ENCODE peak calls at places on chromosomes 4 and X, in eight cellular contexts. O is H9, V is pancreas, B is uterus, F is AG04450, K is astrocyte, P is mammary epithelial cell, I is substantia nigra. A is an unnamed sample.

GRCh38 chrX:926070-926469 is 286.4 kb downstream of the CRLF2 start:
- DNase-seq in I (no peak), P (no peak), K (no peak), B (no peak), O (no peak), V (no peak), F (no peak), A (no peak)

GRCh38 chrX:134443461-134443860 is 16.5 kb upstream of the HPRT1 start:
- DNase-seq in V (no peak), K (no peak), I (no peak), P (no peak), F (no peak), B (no peak), O (no peak), A (no peak)

GRCh38 chrX:102345916-102346315 is 93.9 kb downstream of the NXF2B start:
- DNase-seq in P (peak), I (no peak), V (peak), F (no peak), B (peak), O (peak), K (peak), A (no peak)

GRCh38 chr4:167903291-167903721 is 189.0 kb upstream of the ANXA10 start:
- DNase-seq in F (no peak), O (no peak), V (no peak), I (no peak), B (no peak), P (peak), K (peak), A (no peak)

GRCh38 chrX:114611018-114611619 is 27.2 kb downstream of the HTR2C start:
- DNase-seq in I (no peak), F (peak), O (no peak), P (peak), B (peak), V (no peak), K (peak), A (peak)

GRCh38 chr4:168995537-168996295 is 14.3 kb downstream of the CBR4 start:
- DNase-seq in O (no peak), F (no peak), I (no peak), V (no peak), P (peak), B (no peak), K (no peak), A (no peak)

GRCh38 chrX:13685126-13685763 is 3.7 kb upstream of the RAB9A start:
- DNase-seq in K (peak), I (no peak), O (no peak), V (no peak), P (peak), B (no peak), F (no peak), A (no peak)

GRCh38 chr4:53905935-53906377 is 158.4 kb downstream of the CHIC2 start:
- DNase-seq in B (peak), V (peak), K (peak), O (peak), I (no peak), F (no peak), P (peak), A (no peak)

GRCh38 chr4:180664766-180665368 is 1578.3 kb upstream of the TENM3 start:
- DNase-seq in K (peak), B (peak), F (peak), I (no peak), O (peak), V (peak), P (peak), A (no peak)

GRCh38 chrX:41009816-41010187 is 75.4 kb upstream of the USP9X start:
- DNase-seq in B (no peak), V (no peak), F (no peak), K (no peak), I (no peak), P (no peak), O (no peak), A (no peak)

GRCh38 chrX:7062276-7062675 is 85.2 kb upstream of the STS start:
- DNase-seq in B (no peak), O (no peak), K (peak), F (no peak), V (no peak), I (no peak), P (no peak), A (no peak)

GRCh38 chr4:147768113-147768512 is 36.2 kb downstream of the ARHGAP10 start:
- DNase-seq in P (peak), I (no peak), B (no peak), V (no peak), F (no peak), O (no peak), K (peak), A (no peak)

GRCh38 chr4:99817310-99817885 is 771 bp downstream of the DAPP1 start:
- DNase-seq in O (no peak), B (no peak), F (no peak), P (peak), K (no peak), I (no peak), V (no peak), A (no peak)

GRCh38 chrX:106246511-106246910 is 78.4 kb downstream of the PWWP3B start:
- DNase-seq in K (peak), V (no peak), I (no peak), F (no peak), B (no peak), O (no peak), P (peak), A (no peak)

GRCh38 chr4:117334451-117335188 is 249.2 kb upstream of the TRAM1L1 start:
- DNase-seq in V (no peak), I (no peak), O (no peak), K (no peak), B (no peak), P (no peak), F (no peak), A (no peak)

GRCh38 chr4:146346276-146346675 is 131.9 kb downstream of the REELD1 start:
- DNase-seq in F (no peak), O (no peak), V (no peak), K (no peak), P (no peak), I (no peak), B (no peak), A (no peak)

GRCh38 chr4:112847781-112848180 is 201.7 kb upstream of the ANK2 start:
- DNase-seq in B (no peak), F (no peak), V (no peak), O (no peak), K (no peak), P (no peak), I (no peak), A (no peak)

GRCh38 chr4:75338352-75338880 is 175.8 kb downstream of the RCHY1 start:
- DNase-seq in F (peak), B (no peak), V (no peak), O (no peak), P (no peak), K (no peak), I (no peak), A (no peak)

GRCh38 chr4:83191026-83191425 is 76.5 kb upstream of the PLAC8 start:
- DNase-seq in V (no peak), B (no peak), P (no peak), K (peak), O (no peak), F (no peak), I (no peak), A (no peak)

GRCh38 chr4:24089831-24090531 is 200.1 kb upstream of the PPARGC1A start:
- DNase-seq in V (no peak), B (no peak), I (no peak), P (no peak), F (peak), O (no peak), K (peak), A (no peak)

GRCh38 chrX:93420635-93421034 is 252.7 kb downstream of the NAP1L3 start:
- DNase-seq in P (no peak), V (no peak), B (no peak), F (no peak), K (no peak), I (no peak), O (no peak), A (no peak)

GRCh38 chr4:57442834-57443291 is 332.7 kb upstream of the IGFBP7 start:
- DNase-seq in K (peak), B (no peak), O (peak), P (peak), V (peak), I (no peak), F (no peak), A (no peak)
- H3K27ac ChIP-seq in K (no peak), B (no peak), O (no peak), P (no peak), V (no peak), I (no peak), F (no peak), A (no peak)

GRCh38 chrX:103586314-103586646 is 965 bp downstream of the TCEAL4 start:
- DNase-seq in K (no peak), F (no peak), P (peak), V (no peak), I (no peak), B (peak), O (no peak), A (peak)

GRCh38 chrX:103585421-103586313 is at the start of gene TCEAL4:
- DNase-seq in B (peak), K (no peak), O (peak), V (peak), I (peak), F (no peak), P (peak), A (peak)

GRCh38 chrX:103584606-103585005 is 709 bp upstream of the TCEAL4 start:
- DNase-seq in O (no peak), K (no peak), B (peak), I (no peak), P (no peak), F (no peak), V (no peak), A (no peak)

DNA sequence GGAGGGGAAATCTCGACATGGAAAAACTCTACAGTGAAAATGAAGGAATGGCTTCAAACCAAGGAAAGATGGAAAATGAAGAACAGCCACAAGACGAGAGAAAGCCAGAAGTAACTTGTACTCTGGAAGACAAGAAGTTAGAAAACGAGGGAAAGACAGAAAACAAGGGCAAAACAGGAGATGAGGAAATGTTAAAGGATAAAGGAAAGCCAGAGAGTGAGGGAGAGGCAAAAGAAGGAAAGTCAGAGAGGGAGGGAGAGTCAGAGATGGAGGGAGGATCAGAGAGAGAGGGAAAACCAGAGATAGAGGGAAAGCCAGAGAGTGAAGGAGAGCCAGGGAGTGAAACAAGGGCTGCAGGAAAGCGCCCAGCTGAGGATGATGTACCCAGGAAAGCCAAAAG is 1.3 kb downstream of the TCEAL4 start:
- DNase-seq in V (no peak), O (no peak), I (no peak), F (no peak), B (no peak), P (no peak), K (no peak), A (no peak)
- H3K27ac ChIP-seq in V (no peak), O (no peak), I (peak), F (no peak), B (peak), P (no peak), K (peak), A (no peak)

GRCh38 chr4:79177388-79177787 is 148.5 kb downstream of the NAA11 start:
- DNase-seq in O (no peak), B (no peak), V (no peak), P (no peak), K (no peak), I (no peak), F (no peak), A (no peak)

GRCh38 chr4:79184461-79184860 is 141.4 kb downstream of the NAA11 start:
- DNase-seq in K (no peak), P (no peak), B (no peak), V (no peak), I (no peak), O (no peak), F (no peak), A (no peak)

GRCh38 chr4:79181190-79181589 is 144.7 kb downstream of the NAA11 start:
- DNase-seq in P (no peak), O (no peak), V (no peak), F (no peak), I (no peak), B (no peak), K (no peak), A (no peak)

GRCh38 chr4:79178770-79179169 is 147.1 kb downstream of the NAA11 start:
- DNase-seq in I (no peak), O (no peak), K (no peak), F (no peak), B (peak), P (no peak), V (no peak), A (no peak)

DNA sequence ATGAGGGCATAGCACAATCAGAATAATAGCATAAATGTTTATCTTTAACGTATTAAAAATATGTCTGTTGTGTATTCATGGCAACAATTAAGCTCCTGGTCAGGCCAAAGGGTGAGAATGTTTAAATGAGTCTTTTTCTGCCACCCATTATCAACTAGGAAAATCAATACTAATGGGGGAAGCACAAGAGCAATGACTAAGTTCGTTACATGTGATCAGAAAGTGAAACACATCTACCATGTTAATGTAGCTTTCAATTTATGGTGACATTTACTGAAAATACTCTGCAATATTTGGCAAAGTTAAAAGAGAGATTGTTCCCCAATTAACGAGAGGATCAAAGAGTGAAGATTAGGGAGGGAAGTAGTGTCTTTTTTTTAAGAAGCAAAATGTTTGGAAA is 143.7 kb downstream of the NAA11 start:
- DNase-seq in V (no peak), P (no peak), F (no peak), I (no peak), B (no peak), O (no peak), K (no peak), A (no peak)
- H3K27ac ChIP-seq in V (no peak), P (no peak), F (no peak), I (no peak), B (no peak), O (no peak), K (no peak), A (no peak)

GRCh38 chrX:118550792-118551191 is 55.2 kb downstream of the DOCK11 start:
- DNase-seq in P (peak), O (no peak), F (no peak), V (no peak), I (no peak), K (peak), B (no peak), A (no peak)
- H3K27ac ChIP-seq in P (peak), O (no peak), F (peak), V (no peak), I (no peak), K (no peak), B (no peak), A (no peak)